ENCODE peak calls at places on chromosomes 3 and 15, in five cellular contexts. G is body of pancreas, W is adrenal gland, X is heart left ventricle, L is spleen. U is an unnamed sample.

GRCh38 chr3:176814252-176814651 is 383.0 kb downstream of the TBL1XR1 start:
- DNase-seq in G (peak), L (no peak), X (peak), W (peak), U (peak)

GRCh38 chr3:99895706-99896441 is 78.2 kb downstream of the CMSS1 start:
- DNase-seq in X (no peak), G (peak), L (no peak), W (no peak), U (no peak)

GRCh38 chr15:82699726-82700125 is 9.9 kb downstream of the AP3B2 start:
- DNase-seq in G (no peak), X (no peak), L (no peak), W (peak), U (no peak)

GRCh38 chr15:57464480-57464879 is 88.2 kb downstream of the CGNL1 start:
- DNase-seq in L (no peak), W (no peak), X (no peak), G (no peak), U (no peak)

GRCh38 chr3:31772781-31773180 is 208.3 kb downstream of the OSBPL10 start:
- DNase-seq in W (no peak), X (no peak), L (no peak), G (no peak), U (no peak)

GRCh38 chr3:194204036-194204792 is 68.3 kb downstream of the HES1 start:
- DNase-seq in X (no peak), W (no peak), L (no peak), G (no peak), U (peak)

GRCh38 chr15:38059665-38060064 is 125.2 kb downstream of the TMCO5A start:
- DNase-seq in G (no peak), W (no peak), L (no peak), X (no peak), U (no peak)

GRCh38 chr3:12871404-12871983 is 30.1 kb upstream of the RPL32 start:
- DNase-seq in G (no peak), W (no peak), X (no peak), L (no peak), U (no peak)

GRCh38 chr15:64979252-64979710 is 10.4 kb downstream of the SPG21 start:
- DNase-seq in W (no peak), X (no peak), G (no peak), L (no peak), U (no peak)

GRCh38 chr3:124346487-124346886 is 354.6 kb upstream of the ROPN1 start:
- DNase-seq in L (no peak), X (no peak), G (no peak), W (no peak), U (no peak)

GRCh38 chr15:52348056-52348745 is 52.6 kb upstream of the MYO5C start:
- DNase-seq in G (no peak), L (no peak), X (peak), W (no peak), U (no peak)

GRCh38 chr3:30681276-30682211 is 75.1 kb downstream of the TGFBR2 start:
- DNase-seq in X (peak), L (peak), G (no peak), W (peak), U (no peak)

GRCh38 chr3:126782554-126782953 is 78.5 kb downstream of the CHCHD6 start:
- DNase-seq in W (no peak), G (peak), L (no peak), X (no peak), U (no peak)

GRCh38 chr3:116647955-116648354 is 61.6 kb upstream of the TUSC7 start:
- DNase-seq in X (no peak), W (no peak), L (no peak), G (no peak), U (no peak)

GRCh38 chr3:51935886-51936755 is 5.6 kb downstream of the RRP9 start:
- DNase-seq in X (no peak), L (peak), G (no peak), W (no peak), U (no peak)

GRCh38 chr15:51757463-51757862 is 6.1 kb downstream of the TMOD2 start:
- DNase-seq in L (no peak), X (no peak), W (no peak), G (no peak), U (no peak)

GRCh38 chr3:11914651-11915050 is 68.0 kb upstream of the TAMM41 start:
- DNase-seq in G (no peak), X (no peak), L (no peak), W (no peak), U (no peak)

GRCh38 chr15:36090276-36090946 is 489.0 kb upstream of the CDIN1 start:
- DNase-seq in L (no peak), X (no peak), W (no peak), G (no peak), U (no peak)

GRCh38 chr15:100759698-100760356 is 119.8 kb upstream of the ALDH1A3 start:
- DNase-seq in G (peak), X (no peak), W (peak), L (no peak), U (peak)

GRCh38 chr3:87196879-87197278 is 30.2 kb upstream of the CHMP2B start:
- DNase-seq in G (no peak), W (no peak), L (no peak), X (no peak), U (no peak)

GRCh38 chr3:9088431-9089353 is 125.4 kb upstream of the RAD18 start:
- DNase-seq in L (no peak), W (no peak), X (no peak), G (peak), U (no peak)

GRCh38 chr3:140904521-140904920 is 37.1 kb upstream of the SLC25A36 start:
- DNase-seq in G (no peak), X (peak), L (no peak), W (no peak), U (no peak)

GRCh38 chr3:39903253-39903652 is 93.8 kb downstream of the MYRIP start:
- DNase-seq in X (no peak), G (no peak), W (no peak), L (no peak), U (no peak)

GRCh38 chr3:173993299-173993698 is 595.8 kb downstream of the NLGN1 start:
- DNase-seq in W (no peak), L (no peak), G (no peak), X (no peak), U (no peak)

GRCh38 chr3:152779649-152780048 is 55.3 kb upstream of the P2RY1 start:
- DNase-seq in X (no peak), G (no peak), L (no peak), W (no peak), U (no peak)

GRCh38 chr3:55296035-55296434 is 191.1 kb downstream of the WNT5A start:
- DNase-seq in G (no peak), W (no peak), L (no peak), X (no peak), U (no peak)

GRCh38 chr15:45906230-45906629 is 271.4 kb downstream of the SQOR start:
- DNase-seq in X (no peak), W (no peak), G (no peak), L (no peak), U (no peak)

GRCh38 chr3:126361211-126361610 is 4.0 kb upstream of the KLF15 start:
- DNase-seq in X (no peak), G (no peak), L (peak), W (no peak), U (no peak)

GRCh38 chr3:25120666-25121065 is 307.4 kb upstream of the RARB start:
- DNase-seq in L (no peak), G (no peak), W (no peak), X (peak), U (no peak)

GRCh38 chr3:8838765-8839423 is 69.5 kb upstream of the OXTR start:
- DNase-seq in L (no peak), X (no peak), G (no peak), W (no peak), U (no peak)

GRCh38 chr3:12750223-12750622 is 8.8 kb downstream of the TMEM40 start:
- DNase-seq in G (peak), L (no peak), X (peak), W (peak), U (no peak)

GRCh38 chr3:32004111-32004790 is 22.7 kb downstream of the ZNF860 start:
- DNase-seq in L (no peak), W (no peak), G (no peak), X (no peak), U (no peak)

GRCh38 chr3:141940204-141940776 is 63.8 kb downstream of the ATP1B3 start:
- DNase-seq in X (no peak), L (peak), G (peak), W (peak), U (no peak)

GRCh38 chr3:55191911-55192787 is 264.3 kb upstream of the LRTM1 start:
- DNase-seq in L (no peak), W (no peak), G (no peak), X (no peak), U (no peak)

GRCh38 chr3:147915057-147915456 is 505.9 kb downstream of the ZIC1 start:
- DNase-seq in G (no peak), W (no peak), L (no peak), X (no peak), U (no peak)

GRCh38 chr3:176867681-176868663 is 329.3 kb downstream of the TBL1XR1 start:
- DNase-seq in W (no peak), G (peak), X (no peak), L (no peak), U (no peak)

GRCh38 chr3:136919799-136920580 is 37.8 kb upstream of the IL20RB start:
- DNase-seq in X (no peak), G (no peak), W (no peak), L (no peak), U (no peak)
- TF ChIP-seq POLR2A in X (no peak), G (no peak), W (no peak), L (no peak), U (no peak)

GRCh38 chr3:47409688-47410416 is 29.0 kb downstream of the PTPN23 start:
- DNase-seq in X (no peak), W (peak), L (no peak), G (no peak), U (no peak)
- TF ChIP-seq POLR2A in X (no peak), W (no peak), L (no peak), G (no peak), U (no peak)

DNA sequence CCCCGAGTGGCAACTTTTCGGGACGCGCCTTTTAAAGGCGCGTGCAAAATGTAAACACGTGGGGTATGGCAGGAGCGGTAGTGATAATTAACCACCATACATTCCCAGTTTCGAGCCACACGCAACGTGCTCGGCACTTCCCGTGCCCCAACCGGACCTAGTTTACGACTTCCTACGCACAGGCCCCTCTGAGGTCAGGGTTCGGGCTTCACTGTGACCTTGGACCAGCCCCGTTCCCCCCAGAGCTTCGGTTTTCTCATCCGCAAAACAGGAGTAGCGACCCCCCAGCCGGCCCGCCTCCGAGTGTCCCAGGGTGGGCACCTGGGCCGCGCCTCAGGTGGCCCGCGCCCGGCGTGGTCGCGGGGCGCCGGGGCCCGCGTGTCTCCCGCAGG is 451 bp downstream of the CHCHD4 start:
- DNase-seq in X (peak), G (peak), W (peak), L (peak), U (peak)
- TF ChIP-seq POLR2A in X (no peak), G (no peak), W (no peak), L (no peak), U (no peak)

DNA sequence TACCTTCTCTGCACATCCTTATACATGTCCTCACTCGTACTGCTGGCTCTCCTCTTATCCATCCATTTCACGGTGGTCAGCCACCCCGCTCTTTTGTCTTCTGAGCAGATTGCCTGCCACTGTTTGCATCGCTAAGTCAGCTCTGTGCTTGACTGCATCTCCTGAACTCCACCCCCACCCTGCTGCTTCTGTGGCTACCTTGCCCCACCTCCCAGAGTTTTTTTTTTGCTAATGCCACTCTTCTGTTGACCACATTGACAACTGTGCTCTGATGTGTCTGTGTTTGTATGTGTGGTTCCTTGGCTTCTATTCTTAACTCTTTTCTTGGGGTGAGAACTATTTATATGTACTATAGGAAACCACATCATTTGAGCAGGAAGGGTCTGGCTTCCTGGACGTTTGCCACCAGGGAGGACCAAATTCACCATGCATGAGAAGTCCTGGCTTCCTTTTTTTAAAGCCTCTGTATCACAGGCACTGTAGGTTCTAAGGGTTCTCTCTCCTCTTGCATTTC is 12.8 kb upstream of the MTMR10 start:
- DNase-seq in X (peak), W (no peak), G (peak), L (no peak), U (no peak)
- TF ChIP-seq POLR2A in X (no peak), W (no peak), G (no peak), L (no peak), U (no peak)

GRCh38 chr3:127786358-127787070 is 35.8 kb downstream of the MGLL start:
- DNase-seq in X (peak), L (peak), G (peak), W (peak), U (no peak)
- TF ChIP-seq POLR2A in X (no peak), L (no peak), G (no peak), W (no peak), U (no peak)

DNA sequence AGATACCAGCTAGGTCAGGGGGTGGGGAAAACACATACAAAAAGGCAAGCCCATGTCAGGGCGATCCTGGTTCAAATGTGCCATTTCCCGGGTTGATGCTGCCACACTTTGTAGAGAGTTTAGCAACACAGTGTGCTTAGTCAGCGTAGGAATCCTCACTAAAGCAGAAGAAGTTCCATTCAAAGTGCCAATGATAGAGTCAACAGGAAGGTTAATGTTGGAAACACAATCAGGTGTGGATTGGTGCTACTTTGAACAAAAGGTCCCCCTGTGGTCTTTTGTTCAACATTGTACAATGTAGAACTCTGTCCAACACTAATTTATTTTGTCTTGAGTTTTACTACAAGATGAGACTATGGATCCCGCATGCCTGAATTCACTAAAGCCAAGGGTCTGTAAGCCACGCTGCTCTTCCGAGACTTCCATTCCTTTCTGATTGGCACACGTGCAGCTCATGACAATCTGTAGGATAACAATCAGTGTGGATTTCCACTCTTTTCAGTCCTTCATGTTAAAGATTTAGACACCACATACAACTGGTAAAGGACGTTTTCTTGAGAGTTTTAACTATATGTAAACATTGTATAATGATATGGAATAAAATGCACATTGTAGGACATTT is 28.9 kb downstream of the TPM1 start:
- DNase-seq in X (no peak), L (no peak), G (no peak), W (no peak), U (no peak)
- TF ChIP-seq POLR2A in X (no peak), L (no peak), G (no peak), W (no peak), U (no peak)

DNA sequence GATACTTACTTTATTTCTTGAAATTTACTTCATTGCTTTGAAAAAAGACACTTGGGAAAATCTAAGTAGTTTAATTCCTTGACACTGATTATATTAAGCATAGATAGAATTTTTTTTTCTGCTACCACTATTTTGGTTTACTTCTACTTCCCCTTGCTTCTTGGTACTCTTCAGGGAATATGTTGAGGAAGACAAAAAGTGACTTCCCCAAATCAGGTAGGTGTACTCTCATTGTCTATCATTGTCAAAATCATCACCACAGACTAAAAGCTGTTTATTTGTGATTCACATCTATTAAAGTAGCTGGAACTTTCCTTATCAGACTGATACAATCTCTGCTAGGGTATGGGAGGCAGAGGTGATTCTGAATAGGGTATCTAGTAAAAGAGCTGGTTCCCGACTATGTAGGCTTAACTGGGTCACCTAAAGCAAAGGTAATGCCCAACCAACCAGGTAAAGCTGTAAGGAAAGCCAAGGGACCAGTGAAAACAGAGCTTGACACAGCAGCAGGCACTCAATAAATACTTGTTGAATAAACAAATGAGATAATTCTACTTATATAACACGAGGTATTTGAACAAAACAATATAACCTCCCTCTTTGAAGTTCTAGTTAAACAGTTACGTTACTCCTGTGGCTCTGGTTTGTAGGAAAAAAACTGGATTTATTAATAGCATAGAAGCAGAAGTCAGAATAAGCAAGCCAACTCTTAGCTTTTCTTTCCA is 346.9 kb downstream of the PLCL2 start:
- DNase-seq in L (no peak), X (no peak), W (no peak), G (no peak), U (no peak)
- TF ChIP-seq POLR2A in L (no peak), X (no peak), W (no peak), G (no peak), U (no peak)

GRCh38 chr3:105868450-105868744 is 415 bp downstream of the CBLB start:
- DNase-seq in G (peak), X (peak), W (peak), L (peak), U (peak)

GRCh38 chr3:105867690-105868449 is 942 bp downstream of the CBLB start:
- DNase-seq in L (no peak), G (no peak), W (no peak), X (no peak), U (peak)

GRCh38 chr3:105869982-105870381 is 1.2 kb upstream of the CBLB start:
- DNase-seq in X (no peak), W (no peak), G (no peak), L (no peak), U (no peak)

GRCh38 chr3:105868745-105869530 is at the start of gene CBLB:
- DNase-seq in G (peak), L (peak), X (peak), W (peak), U (peak)

DNA sequence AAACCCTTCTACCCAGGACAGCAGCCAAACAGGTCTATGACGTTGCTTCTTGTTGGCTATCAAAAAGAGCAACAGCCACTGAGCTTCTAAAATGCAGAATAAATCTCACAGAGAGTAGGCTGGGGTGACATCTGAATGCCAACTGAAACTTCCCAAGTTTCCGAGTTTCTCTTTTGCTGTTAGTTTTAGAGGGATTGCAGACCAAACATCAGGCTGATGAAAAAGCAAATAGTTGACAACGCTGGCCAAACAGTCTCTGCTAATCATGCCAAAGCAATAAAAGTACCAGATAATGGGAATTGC is 670 bp upstream of the CBLB start:
- DNase-seq in L (no peak), X (no peak), G (no peak), W (no peak), U (no peak)
- TF ChIP-seq POLR2A in L (no peak), X (no peak), G (no peak), W (peak), U (no peak)

GRCh38 chr15:73983773-73984172 is 8.3 kb downstream of the STOML1 start:
- DNase-seq in G (no peak), W (no peak), X (peak), L (no peak), U (no peak)

GRCh38 chr15:73984208-73984979 is 7.7 kb downstream of the STOML1 start:
- DNase-seq in X (peak), G (no peak), W (no peak), L (no peak), U (no peak)

GRCh38 chr15:73981761-73982222 is 10.3 kb downstream of the STOML1 start:
- DNase-seq in W (no peak), X (no peak), L (no peak), G (no peak), U (no peak)

GRCh38 chr15:73983211-73983727 is 8.8 kb downstream of the STOML1 start:
- DNase-seq in X (peak), G (no peak), W (peak), L (no peak), U (no peak)

GRCh38 chr15:73982251-73982962 is 9.7 kb downstream of the STOML1 start:
- DNase-seq in G (peak), X (peak), W (peak), L (peak), U (peak)
- TF ChIP-seq POLR2A in G (no peak), X (peak), W (peak), L (no peak), U (no peak)